ENCODE peak calls at places on chromosome 4, in seven cellular contexts. H is A673, I is lower lobe of right lung, X is fibroblast of the aortic adventitia, L is adrenal gland, R is SK-N-SH, D is brain microvascular endothelial cell. A is an unnamed sample.

GRCh38 chr4:25702848-25703247 is 47.2 kb downstream of the SLC34A2 start:
- DNase-seq in H (peak), I (no peak), X (peak), L (no peak), R (no peak), D (peak), A (peak)

GRCh38 chr4:65880594-65880993 is 210.3 kb upstream of the EPHA5 start:
- DNase-seq in H (peak), I (no peak), X (peak), L (no peak), R (no peak), D (no peak), A (no peak)

GRCh38 chr4:159283697-159284492 is 181.0 kb downstream of the RAPGEF2 start:
- DNase-seq in H (peak), I (no peak), X (peak), L (no peak), R (no peak), D (peak), A (peak)

GRCh38 chr4:41080964-41081363 is 133.4 kb downstream of the APBB2 start:
- DNase-seq in H (no peak), I (no peak), X (no peak), L (no peak), R (no peak), D (no peak), A (no peak)

GRCh38 chr4:173528378-173529321 is 1.4 kb downstream of the HAND2 start:
- DNase-seq in H (peak), I (no peak), X (peak), L (no peak), R (peak), D (no peak), A (no peak)

GRCh38 chr4:53531695-53532224 is 59.5 kb downstream of the LNX1 start:
- DNase-seq in H (no peak), I (no peak), X (no peak), L (no peak), R (no peak), D (no peak), A (no peak)

GRCh38 chr4:26726655-26727387 is 133.8 kb upstream of the STIM2 start:
- DNase-seq in H (no peak), I (no peak), X (no peak), L (no peak), R (no peak), D (no peak), A (no peak)

GRCh38 chr4:54090804-54091623 is 8.9 kb upstream of the GSX2 start:
- DNase-seq in H (no peak), I (peak), X (peak), L (no peak), R (peak), D (no peak), A (no peak)

GRCh38 chr4:188307591-188307990 is 168.3 kb downstream of the TRIML1 start:
- DNase-seq in H (no peak), I (no peak), X (no peak), L (no peak), R (no peak), D (no peak), A (no peak)

GRCh38 chr4:101265816-101266172 is 81.5 kb downstream of the PPP3CA start:
- DNase-seq in H (no peak), I (no peak), X (no peak), L (no peak), R (no peak), D (no peak), A (no peak)

GRCh38 chr4:68175562-68176155 is 46.0 kb upstream of the TMPRSS11F start:
- DNase-seq in H (peak), I (no peak), X (peak), L (peak), R (peak), D (peak), A (peak)

GRCh38 chr4:40750461-40751258 is 905 bp downstream of the NSUN7 start:
- DNase-seq in H (peak), I (no peak), X (peak), L (no peak), R (peak), D (no peak), A (no peak)

GRCh38 chr4:17968721-17969120 is 52.8 kb downstream of the LCORL start:
- DNase-seq in H (no peak), I (no peak), X (no peak), L (no peak), R (no peak), D (no peak), A (no peak)

GRCh38 chr4:124092101-124093057 is 620.2 kb downstream of the ANKRD50 start:
- DNase-seq in H (no peak), I (no peak), X (no peak), L (no peak), R (no peak), D (no peak), A (peak)

GRCh38 chr4:79455216-79455615 is 47.2 kb upstream of the GK2 start:
- DNase-seq in H (no peak), I (no peak), X (peak), L (no peak), R (no peak), D (no peak), A (no peak)

GRCh38 chr4:87092389-87093141 is 127.9 kb downstream of the KLHL8 start:
- DNase-seq in H (peak), I (peak), X (peak), L (peak), R (peak), D (peak), A (peak)

GRCh38 chr4:2412534-2412884 is 5.9 kb downstream of the ZFYVE28 start:
- DNase-seq in H (no peak), I (no peak), X (no peak), L (no peak), R (no peak), D (no peak), A (no peak)

GRCh38 chr4:170400346-170400745 is 310.6 kb upstream of the AADAT start:
- DNase-seq in H (no peak), I (no peak), X (no peak), L (no peak), R (no peak), D (no peak), A (no peak)

GRCh38 chr4:159366966-159367365 is 264.1 kb downstream of the RAPGEF2 start:
- DNase-seq in H (peak), I (no peak), X (no peak), L (no peak), R (no peak), D (no peak), A (no peak)

GRCh38 chr4:75696036-75696435 is 22.8 kb upstream of the G3BP2 start:
- DNase-seq in H (no peak), I (no peak), X (no peak), L (no peak), R (no peak), D (no peak), A (no peak)

GRCh38 chr4:124727331-124727730 is 14.8 kb upstream of the ANKRD50 start:
- DNase-seq in H (no peak), I (no peak), X (no peak), L (no peak), R (no peak), D (no peak), A (no peak)

GRCh38 chr4:84878090-84878489 is 88.4 kb downstream of the WDFY3 start:
- DNase-seq in H (no peak), I (no peak), X (peak), L (no peak), R (no peak), D (peak), A (peak)

GRCh38 chr4:15931451-15932210 is 6.9 kb downstream of the FGFBP1 start:
- DNase-seq in H (no peak), I (no peak), X (no peak), L (no peak), R (no peak), D (no peak), A (no peak)

GRCh38 chr4:48490012-48490679 is at the start of gene ZAR1:
- DNase-seq in H (no peak), I (peak), X (no peak), L (no peak), R (no peak), D (no peak), A (no peak)

GRCh38 chr4:132592340-132592739 is 556.8 kb upstream of the PCDH10 start:
- DNase-seq in H (no peak), I (no peak), X (no peak), L (no peak), R (peak), D (no peak), A (no peak)

GRCh38 chr4:136476773-136477172 is 1055.5 kb downstream of the PCDH18 start:
- DNase-seq in H (no peak), I (no peak), X (no peak), L (no peak), R (peak), D (no peak), A (no peak)

GRCh38 chr4:40322853-40323252 is 12.3 kb upstream of the CHRNA9 start:
- DNase-seq in H (no peak), I (no peak), X (peak), L (no peak), R (no peak), D (no peak), A (no peak)

GRCh38 chr4:88447339-88447738 is 9.6 kb upstream of the HERC5 start:
- DNase-seq in H (no peak), I (no peak), X (no peak), L (no peak), R (no peak), D (peak), A (no peak)

GRCh38 chr4:124018383-124019317 is 622.1 kb downstream of the SPRY1 start:
- DNase-seq in H (peak), I (no peak), X (peak), L (peak), R (peak), D (peak), A (peak)

GRCh38 chr4:186743261-186743660 is 19.6 kb upstream of the FAT1 start:
- DNase-seq in H (no peak), I (no peak), X (no peak), L (no peak), R (no peak), D (no peak), A (no peak)

GRCh38 chr4:87032884-87033533 is 98.2 kb downstream of the AFF1 start:
- DNase-seq in H (peak), I (no peak), X (peak), L (no peak), R (no peak), D (peak), A (no peak)

GRCh38 chr4:95267081-95267480 is 281.7 kb downstream of the UNC5C start:
- DNase-seq in H (no peak), I (no peak), X (peak), L (no peak), R (no peak), D (peak), A (no peak)

GRCh38 chr4:187663076-187663475 is 332.5 kb upstream of the ZFP42 start:
- DNase-seq in H (no peak), I (no peak), X (no peak), L (no peak), R (no peak), D (peak), A (no peak)

GRCh38 chr4:177375971-177376370 is 66.3 kb downstream of the AGA start:
- DNase-seq in H (no peak), I (no peak), X (no peak), L (no peak), R (no peak), D (no peak), A (no peak)

GRCh38 chr4:3740256-3740655 is 25.9 kb upstream of the ADRA2C start:
- DNase-seq in H (no peak), I (no peak), X (no peak), L (no peak), R (no peak), D (no peak), A (no peak)

GRCh38 chr4:83548151-83548905 is 12.4 kb downstream of the GPAT3 start:
- DNase-seq in H (peak), I (peak), X (peak), L (peak), R (no peak), D (peak), A (peak)

GRCh38 chr4:6513678-6514077 is 41.3 kb upstream of the PPP2R2C start:
- DNase-seq in H (no peak), I (no peak), X (no peak), L (no peak), R (no peak), D (no peak), A (no peak)

GRCh38 chr4:113686950-113687718 is 74.4 kb downstream of the CAMK2D start:
- DNase-seq in H (no peak), I (no peak), X (peak), L (no peak), R (no peak), D (peak), A (no peak)

GRCh38 chr4:77309496-77309895 is 152.5 kb downstream of the CCNG2 start:
- DNase-seq in H (no peak), I (no peak), X (no peak), L (no peak), R (no peak), D (no peak), A (no peak)

GRCh38 chr4:155001229-155001628 is 207.2 kb upstream of the NPY2R start:
- DNase-seq in H (no peak), I (no peak), X (no peak), L (no peak), R (no peak), D (no peak), A (no peak)
- TF ChIP-seq CTCF in H (no peak), I (no peak), X (no peak), L (no peak), R (no peak), D (no peak), A (no peak)

DNA sequence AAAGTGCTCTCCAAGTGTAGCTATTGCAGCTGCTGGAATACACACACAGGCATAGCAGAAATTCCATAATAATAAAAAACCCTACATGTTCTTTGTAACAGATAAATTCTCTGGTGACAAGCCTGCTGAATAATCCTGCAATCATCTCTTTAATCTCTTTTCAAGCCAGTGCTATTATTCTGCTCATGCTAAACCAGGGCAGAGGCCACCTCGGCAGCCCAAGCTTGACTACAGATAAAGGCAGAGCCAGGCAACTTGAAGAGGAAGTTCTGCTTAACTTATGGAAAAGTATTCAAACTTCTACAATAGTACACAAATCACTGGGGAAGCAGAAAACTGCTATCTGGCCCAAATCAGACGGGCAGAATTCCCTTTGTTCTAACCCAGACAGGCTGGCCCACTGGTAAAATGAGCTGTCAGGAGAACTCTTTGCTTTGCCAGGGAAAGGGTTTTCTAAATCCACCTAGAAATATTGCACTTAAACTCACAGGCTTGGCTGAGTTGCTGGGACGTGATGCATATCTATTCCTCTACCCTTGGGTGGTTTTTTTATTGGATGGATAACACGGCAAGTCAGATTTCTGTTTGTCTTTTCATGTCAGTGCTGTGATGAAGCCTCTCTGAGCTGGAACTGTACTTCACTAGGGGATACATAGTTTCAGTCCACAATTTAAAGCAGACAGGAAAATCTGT is 70.5 kb downstream of the GATB start:
- DNase-seq in H (no peak), I (no peak), X (peak), L (no peak), R (peak), D (peak), A (no peak)
- H3K4me3 ChIP-seq in H (no peak), I (no peak), X (peak), L (no peak), R (peak), D (no peak), A (no peak)

GRCh38 chr4:155632314-155632713 is 34.3 kb upstream of the GUCY1A1 start:
- DNase-seq in H (no peak), I (no peak), X (no peak), L (no peak), R (no peak), D (no peak), A (no peak)
- TF ChIP-seq CTCF in H (no peak), I (no peak), X (no peak), L (no peak), R (no peak), D (no peak), A (no peak)

GRCh38 chr4:185398618-185399017 is 2.0 kb downstream of the ANKRD37 start:
- DNase-seq in H (no peak), I (no peak), X (no peak), L (no peak), R (no peak), D (no peak), A (no peak)
- H3K4me3 ChIP-seq in H (no peak), I (no peak), X (no peak), L (no peak), R (no peak), D (no peak), A (no peak)

GRCh38 chr4:102575369-102576129 is 74.4 kb downstream of the NFKB1 start:
- DNase-seq in H (no peak), I (no peak), X (no peak), L (no peak), R (no peak), D (peak), A (no peak)

GRCh38 chr4:102578270-102578669 is 77.1 kb downstream of the NFKB1 start:
- DNase-seq in H (no peak), I (no peak), X (no peak), L (no peak), R (no peak), D (no peak), A (no peak)

GRCh38 chr4:102580463-102580842 is 79.3 kb downstream of the NFKB1 start:
- DNase-seq in H (no peak), I (no peak), X (no peak), L (no peak), R (no peak), D (no peak), A (no peak)

GRCh38 chr4:102579794-102580462 is 78.8 kb downstream of the NFKB1 start:
- DNase-seq in H (no peak), I (no peak), X (no peak), L (no peak), R (no peak), D (no peak), A (no peak)

GRCh38 chr4:102578819-102579218 is 77.7 kb downstream of the NFKB1 start:
- DNase-seq in H (peak), I (no peak), X (no peak), L (no peak), R (no peak), D (no peak), A (no peak)
- TF ChIP-seq CTCF in H (peak), I (no peak), X (no peak), L (no peak), R (no peak), D (peak), A (no peak)

GRCh38 chr4:8274066-8274652 is 4.6 kb downstream of the HTRA3 start:
- DNase-seq in H (no peak), I (no peak), X (no peak), L (no peak), R (no peak), D (no peak), A (no peak)
- H3K4me3 ChIP-seq in H (no peak), I (no peak), X (no peak), L (no peak), R (no peak), D (no peak), A (no peak)

GRCh38 chr4:22463179-22463578 is 52.7 kb downstream of the ADGRA3 start:
- DNase-seq in H (no peak), I (no peak), X (no peak), L (no peak), R (no peak), D (no peak), A (no peak)

GRCh38 chr4:22465349-22465748 is 50.5 kb downstream of the ADGRA3 start:
- DNase-seq in H (no peak), I (no peak), X (no peak), L (no peak), R (no peak), D (no peak), A (no peak)

GRCh38 chr4:22462693-22463092 is 53.2 kb downstream of the ADGRA3 start:
- DNase-seq in H (no peak), I (no peak), X (no peak), L (no peak), R (no peak), D (no peak), A (no peak)

GRCh38 chr4:22466582-22466981 is 49.3 kb downstream of the ADGRA3 start:
- DNase-seq in H (no peak), I (no peak), X (no peak), L (no peak), R (no peak), D (no peak), A (no peak)

DNA sequence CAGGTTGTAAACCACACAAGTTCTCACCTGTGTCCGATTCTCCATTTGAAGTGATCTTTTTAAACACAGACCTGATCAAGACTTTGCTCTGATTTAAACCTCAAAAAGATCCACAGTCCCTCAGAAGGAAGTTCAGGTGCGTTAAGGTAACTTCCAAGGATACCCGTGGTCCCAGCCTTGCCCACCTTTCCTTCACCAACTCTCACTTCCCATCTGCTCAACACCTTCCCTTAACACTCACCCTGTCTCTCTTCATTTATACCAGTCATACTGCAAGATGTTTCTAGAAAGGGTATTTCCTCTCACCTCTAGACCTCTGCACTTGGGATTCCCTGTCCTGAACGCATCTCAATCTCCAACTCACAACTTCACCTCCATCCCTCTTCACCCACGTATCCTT is 49.9 kb downstream of the ADGRA3 start:
- DNase-seq in H (no peak), I (no peak), X (no peak), L (no peak), R (no peak), D (no peak), A (no peak)
- TF ChIP-seq CTCF in H (no peak), I (no peak), X (no peak), L (no peak), R (no peak), D (no peak), A (no peak)

A was measured in HFF-Myc.